ENCODE peak calls at places on chromosomes 7 and 10, in nine cellular contexts. One of them, this sample, is unnamed.

GRCh38 chr10:75430000-75430763 is 1.2 kb upstream of the LRMDA start:
- ATAC-seq in CD4-positive, alpha-beta T cell: no peak
- ATAC-seq in thoracic aorta: no peak
- ATAC-seq in activated CD8-positive, alpha-beta memory T cell treated with anti-CD3 and anti-CD28 coated beads, Interleukin-2, amount 10 ng/mL, durations not matched to agents 7 days and 5 days: no peak
- ATAC-seq in foreskin keratinocyte: peak
- ATAC-seq in activated CD4-positive, CD25-positive, alpha-beta regulatory T cell treated with anti-CD3 and anti-CD28 coated beads, Interleukin-2, amount 50 U/mL, for 24 hours: no peak
- ATAC-seq in sciatic nerve: peak
- ATAC-seq in activated CD8-positive, alpha-beta T cell treated with anti-CD3 and anti-CD28 coated beads, Interleukin-2, amount 10 ng/mL, durations not matched to agents 7 days and 5 days: no peak
- ATAC-seq in natural killer cell treated with Interleukin-12 subunit alpha and Interleukin-12 subunit beta and Interleukin-15 and Interleukin-18, amount 100 ng/mL, for 72 hours: no peak
- ATAC-seq in this sample: peak

GRCh38 chr10:86346794-86347665 is 19.6 kb downstream of the GRID1 start:
- ATAC-seq in sciatic nerve: peak
- ATAC-seq in activated CD4-positive, CD25-positive, alpha-beta regulatory T cell treated with anti-CD3 and anti-CD28 coated beads, Interleukin-2, amount 50 U/mL, for 24 hours: no peak
- ATAC-seq in activated CD8-positive, alpha-beta T cell treated with anti-CD3 and anti-CD28 coated beads, Interleukin-2, amount 10 ng/mL, durations not matched to agents 7 days and 5 days: no peak
- ATAC-seq in foreskin keratinocyte: no peak
- ATAC-seq in CD4-positive, alpha-beta T cell: no peak
- ATAC-seq in natural killer cell treated with Interleukin-12 subunit alpha and Interleukin-12 subunit beta and Interleukin-15 and Interleukin-18, amount 100 ng/mL, for 72 hours: no peak
- ATAC-seq in thoracic aorta: no peak
- ATAC-seq in activated CD8-positive, alpha-beta memory T cell treated with anti-CD3 and anti-CD28 coated beads, Interleukin-2, amount 10 ng/mL, durations not matched to agents 7 days and 5 days: no peak
- ATAC-seq in this sample: peak

GRCh38 chr10:89952314-89952713 is 250.9 kb downstream of the KIF20B start:
- ATAC-seq in CD4-positive, alpha-beta T cell: no peak
- ATAC-seq in natural killer cell treated with Interleukin-12 subunit alpha and Interleukin-12 subunit beta and Interleukin-15 and Interleukin-18, amount 100 ng/mL, for 72 hours: no peak
- ATAC-seq in activated CD4-positive, CD25-positive, alpha-beta regulatory T cell treated with anti-CD3 and anti-CD28 coated beads, Interleukin-2, amount 50 U/mL, for 24 hours: no peak
- ATAC-seq in foreskin keratinocyte: no peak
- ATAC-seq in sciatic nerve: no peak
- ATAC-seq in activated CD8-positive, alpha-beta memory T cell treated with anti-CD3 and anti-CD28 coated beads, Interleukin-2, amount 10 ng/mL, durations not matched to agents 7 days and 5 days: no peak
- ATAC-seq in activated CD8-positive, alpha-beta T cell treated with anti-CD3 and anti-CD28 coated beads, Interleukin-2, amount 10 ng/mL, durations not matched to agents 7 days and 5 days: no peak
- ATAC-seq in thoracic aorta: no peak
- ATAC-seq in this sample: no peak

GRCh38 chr7:135620980-135621850 is 41.1 kb upstream of the STMP1 start:
- ATAC-seq in activated CD8-positive, alpha-beta memory T cell treated with anti-CD3 and anti-CD28 coated beads, Interleukin-2, amount 10 ng/mL, durations not matched to agents 7 days and 5 days: peak
- ATAC-seq in activated CD4-positive, CD25-positive, alpha-beta regulatory T cell treated with anti-CD3 and anti-CD28 coated beads, Interleukin-2, amount 50 U/mL, for 24 hours: no peak
- ATAC-seq in activated CD8-positive, alpha-beta T cell treated with anti-CD3 and anti-CD28 coated beads, Interleukin-2, amount 10 ng/mL, durations not matched to agents 7 days and 5 days: no peak
- ATAC-seq in sciatic nerve: peak
- ATAC-seq in thoracic aorta: no peak
- ATAC-seq in CD4-positive, alpha-beta T cell: peak
- ATAC-seq in foreskin keratinocyte: peak
- ATAC-seq in natural killer cell treated with Interleukin-12 subunit alpha and Interleukin-12 subunit beta and Interleukin-15 and Interleukin-18, amount 100 ng/mL, for 72 hours: no peak
- ATAC-seq in this sample: peak

GRCh38 chr10:75319274-75319673 is 82.3 kb downstream of the ZNF503 start:
- ATAC-seq in activated CD4-positive, CD25-positive, alpha-beta regulatory T cell treated with anti-CD3 and anti-CD28 coated beads, Interleukin-2, amount 50 U/mL, for 24 hours: no peak
- ATAC-seq in activated CD8-positive, alpha-beta T cell treated with anti-CD3 and anti-CD28 coated beads, Interleukin-2, amount 10 ng/mL, durations not matched to agents 7 days and 5 days: no peak
- ATAC-seq in thoracic aorta: no peak
- ATAC-seq in natural killer cell treated with Interleukin-12 subunit alpha and Interleukin-12 subunit beta and Interleukin-15 and Interleukin-18, amount 100 ng/mL, for 72 hours: no peak
- ATAC-seq in sciatic nerve: no peak
- ATAC-seq in foreskin keratinocyte: no peak
- ATAC-seq in CD4-positive, alpha-beta T cell: no peak
- ATAC-seq in activated CD8-positive, alpha-beta memory T cell treated with anti-CD3 and anti-CD28 coated beads, Interleukin-2, amount 10 ng/mL, durations not matched to agents 7 days and 5 days: no peak
- ATAC-seq in this sample: no peak

GRCh38 chr7:117249696-117250095 is 73.2 kb downstream of the WNT2 start:
- ATAC-seq in natural killer cell treated with Interleukin-12 subunit alpha and Interleukin-12 subunit beta and Interleukin-15 and Interleukin-18, amount 100 ng/mL, for 72 hours: no peak
- ATAC-seq in activated CD8-positive, alpha-beta memory T cell treated with anti-CD3 and anti-CD28 coated beads, Interleukin-2, amount 10 ng/mL, durations not matched to agents 7 days and 5 days: no peak
- ATAC-seq in activated CD4-positive, CD25-positive, alpha-beta regulatory T cell treated with anti-CD3 and anti-CD28 coated beads, Interleukin-2, amount 50 U/mL, for 24 hours: no peak
- ATAC-seq in CD4-positive, alpha-beta T cell: no peak
- ATAC-seq in sciatic nerve: no peak
- ATAC-seq in thoracic aorta: no peak
- ATAC-seq in activated CD8-positive, alpha-beta T cell treated with anti-CD3 and anti-CD28 coated beads, Interleukin-2, amount 10 ng/mL, durations not matched to agents 7 days and 5 days: no peak
- ATAC-seq in foreskin keratinocyte: no peak
- ATAC-seq in this sample: no peak

GRCh38 chr10:99872367-99873162 is 90.1 kb downstream of the ABCC2 start:
- ATAC-seq in activated CD8-positive, alpha-beta T cell treated with anti-CD3 and anti-CD28 coated beads, Interleukin-2, amount 10 ng/mL, durations not matched to agents 7 days and 5 days: no peak
- ATAC-seq in CD4-positive, alpha-beta T cell: no peak
- ATAC-seq in activated CD8-positive, alpha-beta memory T cell treated with anti-CD3 and anti-CD28 coated beads, Interleukin-2, amount 10 ng/mL, durations not matched to agents 7 days and 5 days: no peak
- ATAC-seq in sciatic nerve: no peak
- ATAC-seq in thoracic aorta: no peak
- ATAC-seq in natural killer cell treated with Interleukin-12 subunit alpha and Interleukin-12 subunit beta and Interleukin-15 and Interleukin-18, amount 100 ng/mL, for 72 hours: no peak
- ATAC-seq in foreskin keratinocyte: peak
- ATAC-seq in activated CD4-positive, CD25-positive, alpha-beta regulatory T cell treated with anti-CD3 and anti-CD28 coated beads, Interleukin-2, amount 50 U/mL, for 24 hours: no peak
- ATAC-seq in this sample: peak

GRCh38 chr7:139674752-139675126 is 103.1 kb downstream of the HIPK2 start:
- ATAC-seq in activated CD8-positive, alpha-beta memory T cell treated with anti-CD3 and anti-CD28 coated beads, Interleukin-2, amount 10 ng/mL, durations not matched to agents 7 days and 5 days: no peak
- ATAC-seq in sciatic nerve: no peak
- ATAC-seq in thoracic aorta: no peak
- ATAC-seq in CD4-positive, alpha-beta T cell: no peak
- ATAC-seq in activated CD4-positive, CD25-positive, alpha-beta regulatory T cell treated with anti-CD3 and anti-CD28 coated beads, Interleukin-2, amount 50 U/mL, for 24 hours: no peak
- ATAC-seq in foreskin keratinocyte: no peak
- ATAC-seq in natural killer cell treated with Interleukin-12 subunit alpha and Interleukin-12 subunit beta and Interleukin-15 and Interleukin-18, amount 100 ng/mL, for 72 hours: no peak
- ATAC-seq in activated CD8-positive, alpha-beta T cell treated with anti-CD3 and anti-CD28 coated beads, Interleukin-2, amount 10 ng/mL, durations not matched to agents 7 days and 5 days: no peak
- ATAC-seq in this sample: no peak

GRCh38 chr10:46273506-46274477 is 13.0 kb upstream of the ANTXRL start:
- ATAC-seq in thoracic aorta: no peak
- ATAC-seq in activated CD8-positive, alpha-beta memory T cell treated with anti-CD3 and anti-CD28 coated beads, Interleukin-2, amount 10 ng/mL, durations not matched to agents 7 days and 5 days: no peak
- ATAC-seq in natural killer cell treated with Interleukin-12 subunit alpha and Interleukin-12 subunit beta and Interleukin-15 and Interleukin-18, amount 100 ng/mL, for 72 hours: no peak
- ATAC-seq in sciatic nerve: no peak
- ATAC-seq in activated CD4-positive, CD25-positive, alpha-beta regulatory T cell treated with anti-CD3 and anti-CD28 coated beads, Interleukin-2, amount 50 U/mL, for 24 hours: no peak
- ATAC-seq in foreskin keratinocyte: no peak
- ATAC-seq in CD4-positive, alpha-beta T cell: no peak
- ATAC-seq in activated CD8-positive, alpha-beta T cell treated with anti-CD3 and anti-CD28 coated beads, Interleukin-2, amount 10 ng/mL, durations not matched to agents 7 days and 5 days: no peak
- ATAC-seq in this sample: no peak